ENCODE peak calls at places on chromosomes 2 and 18, in four cellular contexts. C is breast epithelium, M is HepG2, L is HCT116. X is an unnamed sample.

GRCh38 chr2:100655936-100656534 is 93.2 kb downstream of the PDCL3 start:
- DNase-seq in M (no peak), L (no peak), C (no peak), X (no peak)

GRCh38 chr18:74456409-74457042 is 582 bp downstream of the DIPK1C start:
- DNase-seq in C (no peak), L (no peak), M (no peak), X (no peak)

GRCh38 chr2:133777607-133778006 is 209.3 kb upstream of the NCKAP5 start:
- DNase-seq in M (no peak), C (no peak), L (peak; percentile 8), X (no peak)

GRCh38 chr2:108927936-108928659 is 60.9 kb downstream of the EDAR start:
- DNase-seq in L (peak; percentile 43), M (peak; percentile 51), C (no peak), X (peak; percentile 55)

GRCh38 chr18:23752796-23753195 is 63.5 kb downstream of the LAMA3 start:
- DNase-seq in L (no peak), C (peak; percentile 43), M (no peak), X (no peak)

GRCh38 chr2:238771193-238771592 is 76.7 kb upstream of the TWIST2 start:
- DNase-seq in C (no peak), M (peak; percentile 59), L (no peak), X (no peak)

GRCh38 chr18:57035590-57035989 is 111.3 kb upstream of the BOD1L2 start:
- DNase-seq in L (no peak), M (no peak), C (no peak), X (no peak)

GRCh38 chr18:41155025-41155424 is 800.0 kb upstream of the PIK3C3 start:
- DNase-seq in L (no peak), C (no peak), M (no peak), X (no peak)

GRCh38 chr2:20171445-20171977 is 53.4 kb downstream of the SDC1 start:
- DNase-seq in M (peak; percentile 64), C (no peak), L (no peak), X (no peak)

GRCh38 chr2:26300234-26300641 is 45.7 kb upstream of the SELENOI start:
- DNase-seq in M (no peak), C (peak; percentile 66), L (no peak), X (peak; percentile 39)

GRCh38 chr2:199684168-199684567 is 166.8 kb downstream of the FTCDNL1 start:
- DNase-seq in C (no peak), M (no peak), L (no peak), X (no peak)

GRCh38 chr2:95087379-95087778 is 34.2 kb downstream of the MRPS5 start:
- DNase-seq in M (no peak), C (no peak), L (no peak), X (no peak)

GRCh38 chr2:201203916-201204654 is 21.1 kb downstream of the CASP10 start:
- DNase-seq in C (no peak), M (no peak), L (no peak), X (no peak)

GRCh38 chr18:68714356-68714706 is 577 bp downstream of the TMX3 start:
- DNase-seq in M (peak; percentile 4), L (no peak), C (no peak), X (peak; percentile 26)

GRCh38 chr2:51413726-51414125 is 381.8 kb upstream of the NRXN1 start:
- DNase-seq in L (no peak), M (no peak), C (no peak), X (no peak)

GRCh38 chr2:120669971-120670370 is 65.7 kb upstream of the GLI2 start:
- DNase-seq in L (no peak), M (no peak), C (no peak), X (no peak)

GRCh38 chr2:169362346-169363026 is at the start of gene LRP2:
- DNase-seq in C (no peak), M (peak; percentile 15), L (no peak), X (peak; percentile 13)

GRCh38 chr2:72036595-72036994 is 111.1 kb downstream of the CYP26B1 start:
- DNase-seq in L (no peak), M (no peak), C (no peak), X (no peak)

GRCh38 chr2:180776924-180777323 is 203.5 kb upstream of the UBE2E3 start:
- DNase-seq in L (no peak), C (no peak), M (no peak), X (no peak)

GRCh38 chr2:189552334-189552990 is 28.1 kb downstream of the SLC40A1 start:
- DNase-seq in M (peak; percentile 65), C (no peak), L (no peak), X (no peak)

GRCh38 chr2:224561234-224562005 is 23.7 kb downstream of the CUL3 start:
- DNase-seq in L (no peak), M (no peak), C (no peak), X (no peak)

GRCh38 chr2:27886322-27886721 is 3.9 kb downstream of the RBKS start:
- DNase-seq in M (no peak), L (no peak), C (no peak), X (no peak)

GRCh38 chr2:234446404-234447076 is 50.3 kb downstream of the ARL4C start:
- DNase-seq in L (no peak), M (no peak), C (peak; percentile 79), X (peak; percentile 71)

GRCh38 chr18:27808678-27809077 is 368.3 kb downstream of the CDH2 start:
- DNase-seq in L (no peak), C (no peak), M (no peak), X (no peak)

GRCh38 chr18:79609841-79610281 is 69.7 kb upstream of the CTDP1 start:
- DNase-seq in M (no peak), L (no peak), C (no peak), X (no peak)

GRCh38 chr2:120229341-120229740 is 6.1 kb upstream of the TMEM185B start:
- DNase-seq in C (no peak), M (no peak), L (no peak), X (peak; percentile 4)

GRCh38 chr2:67036446-67036845 is 360.7 kb upstream of the ETAA1 start:
- DNase-seq in M (no peak), L (no peak), C (no peak), X (no peak)

GRCh38 chr2:43032248-43032893 is 194.0 kb downstream of the ZFP36L2 start:
- DNase-seq in L (no peak), C (peak; percentile 90), M (no peak), X (peak; percentile 87)

GRCh38 chr2:29921560-29921915 is at the start of gene ALK:
- DNase-seq in C (peak; percentile 90), L (no peak), M (peak; percentile 13), X (peak; percentile 75)

GRCh38 chr2:149490296-149490695 is 97.3 kb downstream of the MMADHC start:
- DNase-seq in L (no peak), M (no peak), C (no peak), X (no peak)

GRCh38 chr2:64888591-64889309 is 100.4 kb upstream of the SLC1A4 start:
- DNase-seq in C (no peak), L (peak; percentile 68), M (peak; percentile 74), X (no peak)

GRCh38 chr2:229257980-229258379 is 13.1 kb downstream of the PID1 start:
- DNase-seq in L (no peak), M (no peak), C (no peak), X (no peak)
- TF ChIP-seq POLR2AphosphoS5 in L (no peak), M (no peak), C (no peak), X (no peak)

DNA sequence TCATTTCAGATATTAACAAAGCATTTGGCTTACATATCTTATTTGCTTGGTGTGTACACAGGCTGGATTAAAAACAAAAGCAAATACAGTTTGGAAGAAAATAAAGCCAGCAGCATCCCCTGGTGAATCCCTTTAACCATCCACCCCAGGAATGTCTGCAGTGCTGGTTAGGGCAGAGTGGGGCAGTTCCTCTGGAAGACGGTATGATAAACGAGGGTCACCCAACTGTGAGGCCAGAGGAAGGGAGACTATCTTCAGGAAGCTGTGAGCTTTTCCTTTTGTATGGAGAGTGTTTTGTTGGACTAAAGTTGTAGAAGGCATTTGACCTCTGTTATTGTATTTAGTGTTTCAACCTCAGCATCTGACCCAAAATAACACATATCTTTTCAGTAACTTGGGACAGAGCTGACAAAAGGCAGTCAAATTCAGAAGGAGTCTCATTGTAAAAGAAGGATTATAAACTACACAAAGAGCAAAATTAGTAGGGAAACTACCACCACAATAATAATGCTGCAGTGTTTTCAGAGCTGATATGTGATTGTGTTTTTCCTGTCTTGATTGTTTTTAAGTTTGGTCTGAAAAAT is 159.1 kb downstream of the FMNL2 start:
- DNase-seq in C (no peak), M (no peak), L (no peak), X (no peak)
- H3K4me1 ChIP-seq in C (no peaks in the 10 kb centered on the region), M (peaks cover 72% of the 10 kb centered on the region), L (peaks cover 28% of the 10 kb centered on the region), X (peaks cover 10% of the 10 kb centered on the region)

GRCh38 chr2:195575879-195576391 is 81.1 kb upstream of the SLC39A10 start:
- DNase-seq in L (peak; percentile 24), M (peak; percentile 27), C (no peak), X (peak; percentile 33)
- TF ChIP-seq CTCF in L (no peak), M (peak; percentile 53), C (peak; percentile 21), X (no peak)

DNA sequence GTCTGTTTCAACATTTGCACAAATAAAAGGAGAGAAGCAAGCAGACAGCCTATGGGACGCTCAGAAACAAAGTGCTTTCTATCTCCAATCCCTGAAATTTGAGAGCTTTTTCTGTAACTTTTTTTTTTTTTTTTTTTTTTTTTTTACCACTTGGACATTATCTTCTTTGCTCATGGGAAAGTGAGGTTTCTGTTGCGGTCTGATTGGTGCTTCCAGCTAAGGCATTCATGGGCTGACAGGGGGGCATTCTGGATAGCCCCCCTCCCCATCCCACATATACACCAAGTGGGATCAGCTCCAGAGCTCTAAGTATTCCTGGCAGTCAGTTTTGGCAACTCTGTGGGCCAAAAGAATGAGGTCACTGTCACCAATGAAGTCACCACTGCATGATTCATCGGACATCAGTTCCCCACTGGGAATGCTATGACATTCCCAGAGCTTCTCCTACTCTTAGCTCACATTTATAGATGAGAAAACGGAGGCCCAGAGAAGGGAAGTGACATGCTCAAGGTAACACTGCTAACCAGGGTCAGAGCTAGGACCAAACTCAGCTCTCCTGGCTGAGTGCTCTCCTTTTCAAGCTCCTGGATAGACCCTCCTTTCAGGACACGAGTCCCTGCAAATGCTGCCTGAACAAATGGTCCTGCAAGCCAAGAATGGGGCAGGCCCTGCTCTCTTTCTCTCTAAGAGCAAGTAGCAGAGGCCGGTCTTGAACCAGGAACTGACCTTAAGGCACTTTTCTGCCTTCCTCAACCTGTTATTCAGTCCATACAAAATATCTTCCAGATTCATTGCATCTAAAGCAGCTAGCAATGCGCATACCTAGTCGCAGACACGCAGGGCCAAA is 61.4 kb downstream of the TMEM247 start:
- DNase-seq in M (peak; percentile 42), L (no peak), C (peak; percentile 37), X (no peak)
- TF ChIP-seq POLR2AphosphoS5 in M (no peak), L (no peak), C (no peak), X (no peak)

GRCh38 chr18:31098878-31099277 is 3.3 kb downstream of the DSC2 start:
- DNase-seq in M (peak; percentile 28), C (no peak), L (no peak), X (no peak)
- H3K4me1 ChIP-seq in M (peaks cover 44% of the 10 kb centered on the region), C (no peaks in the 10 kb centered on the region), L (peaks cover 31% of the 10 kb centered on the region), X (peaks cover 10% of the 10 kb centered on the region)

DNA sequence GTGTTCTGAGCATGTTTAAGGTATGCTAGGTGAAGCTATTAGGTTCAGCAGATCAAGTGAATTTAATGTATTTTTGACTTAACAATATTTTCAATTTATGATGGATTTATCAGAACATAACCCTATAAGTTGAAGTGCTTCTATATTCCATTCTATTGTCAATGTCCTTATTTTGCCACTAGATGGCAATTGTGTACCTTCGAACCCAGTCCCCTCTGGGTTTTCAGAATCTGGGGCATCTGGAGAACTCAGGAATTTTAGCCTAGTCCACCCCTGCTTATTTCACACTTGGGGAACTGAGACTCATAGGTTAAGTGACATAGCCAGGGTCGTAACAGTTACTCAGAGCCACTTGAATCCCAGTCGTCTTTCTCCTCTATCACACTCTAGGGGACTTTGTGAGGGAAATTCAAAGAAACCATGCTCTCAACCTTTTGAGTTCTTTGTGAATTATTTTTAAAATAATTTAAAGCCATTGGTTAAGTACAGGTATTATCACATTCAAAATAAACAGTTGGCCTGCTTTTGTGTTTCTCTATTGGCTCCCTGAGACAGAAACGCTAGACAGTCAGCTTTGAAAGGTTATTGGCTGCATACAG is 144.9 kb downstream of the TTC27 start:
- DNase-seq in C (no peak), L (peak; percentile 21), M (peak; percentile 48), X (no peak)
- TF ChIP-seq CTCF in C (peak; percentile 69), L (peak; percentile 52), M (peak; percentile 85), X (peak; percentile 81)